ENCODE peak calls at places on chromosomes 1 and 21, in five cellular contexts. N is fibroblast of lung; M is T47D; L is left cardiac atrium; V is stimulated activated CD4-positive, alpha-beta T cell treated with anti-CD3 and anti-CD28 coated beads, TNF-alpha, amount 100 ng/mL, for 4 hours. D is an unnamed sample.

GRCh38 chr1:47558601-47559593 is 121.1 kb downstream of the FOXD2 start:
- DNase-seq in M (peak; percentile 39), V (no peak), L (no peak), N (no peak), D (no peak)

GRCh38 chr1:17347769-17348592 is 24.0 kb upstream of the PADI6 start:
- DNase-seq in N (peak; percentile 19), L (no peak), V (no peak), M (no peak), D (peak; percentile 49)

GRCh38 chr1:40058097-40058452 is 17.5 kb downstream of the CAP1 start:
- DNase-seq in N (no peak), V (no peak), M (no peak), L (no peak), D (no peak)

GRCh38 chr1:10889628-10890353 is 93.3 kb upstream of the CASZ1 start:
- DNase-seq in L (no peak), V (no peak), M (no peak), N (no peak), D (no peak)

GRCh38 chr1:67576474-67576873 is 108.5 kb upstream of the GADD45A start:
- DNase-seq in V (no peak), L (no peak), M (no peak), N (no peak), D (no peak)

GRCh38 chr21:35927262-35927661 is 133.1 kb downstream of the SETD4 start:
- DNase-seq in L (no peak), M (no peak), N (no peak), V (no peak), D (no peak)

GRCh38 chr1:52158218-52158617 is 16.3 kb downstream of the ZFYVE9 start:
- DNase-seq in V (no peak), L (no peak), N (no peak), M (no peak), D (no peak)

GRCh38 chr21:28253378-28253777 is 739.3 kb downstream of the LTN1 start:
- DNase-seq in L (no peak), N (peak; percentile 39), M (no peak), V (no peak), D (peak; percentile 76)

GRCh38 chr1:225990705-225991464 is 8.3 kb downstream of the SDE2 start:
- DNase-seq in L (no peak), M (no peak), V (no peak), N (no peak), D (no peak)

GRCh38 chr1:49356594-49356993 is 579.9 kb upstream of the BEND5 start:
- DNase-seq in M (no peak), V (no peak), L (no peak), N (no peak), D (no peak)

GRCh38 chr1:2174348-2175054 is 20.1 kb downstream of the FAAP20 start:
- DNase-seq in L (peak; percentile 63), V (no peak), M (peak; percentile 57), N (peak; percentile 58), D (peak; percentile 52)

GRCh38 chr21:45204395-45204794 is 83.3 kb downstream of the POFUT2 start:
- DNase-seq in V (no peak), L (no peak), N (no peak), M (no peak), D (no peak)

GRCh38 chr1:171142451-171143121 is 42.5 kb upstream of the FMO2 start:
- DNase-seq in V (no peak), L (peak; percentile 26), N (peak; percentile 92), M (peak; percentile 54), D (peak; percentile 49)

GRCh38 chr1:160876311-160876710 is 8.7 kb downstream of the ITLN1 start:
- DNase-seq in L (no peak), N (no peak), M (no peak), V (no peak), D (no peak)

GRCh38 chr1:64536836-64537490 is 67.0 kb downstream of the CACHD1 start:
- DNase-seq in L (no peak), M (no peak), N (no peak), V (no peak), D (no peak)

GRCh38 chr1:90144820-90145219 is 149.9 kb downstream of the ZNF326 start:
- DNase-seq in N (no peak), M (no peak), V (no peak), L (no peak), D (no peak)

GRCh38 chr1:53069663-53070327 is 7.8 kb downstream of the PODN start:
- DNase-seq in N (no peak), M (no peak), L (peak; percentile 15), V (no peak), D (no peak)

GRCh38 chr1:227280836-227281235 is 37.5 kb downstream of the CDC42BPA start:
- DNase-seq in L (no peak), V (no peak), N (no peak), M (no peak), D (no peak)

GRCh38 chr1:40903106-40903505 is 40.9 kb upstream of the CITED4 start:
- DNase-seq in M (no peak), L (no peak), N (no peak), V (no peak), D (no peak)

GRCh38 chr1:14142397-14143095 is 442.6 kb downstream of the PRDM2 start:
- DNase-seq in M (no peak), N (no peak), L (no peak), V (no peak), D (no peak)

GRCh38 chr21:32572574-32573420 is 12.5 kb downstream of the TCP10L start:
- DNase-seq in L (no peak), M (peak; percentile 59), V (no peak), N (no peak), D (no peak)

GRCh38 chr1:206931709-206932108 is 10.0 kb upstream of the FCMR start:
- DNase-seq in L (no peak), M (no peak), V (no peak), N (no peak), D (no peak)

GRCh38 chr1:210293191-210293607 is 35.5 kb upstream of the HHAT start:
- DNase-seq in V (no peak), N (peak; percentile 96), L (peak; percentile 80), M (peak; percentile 30), D (no peak)

GRCh38 chr1:218182455-218182854 is 102.6 kb upstream of the RRP15 start:
- DNase-seq in L (no peak), M (no peak), V (no peak), N (no peak), D (no peak)

GRCh38 chr1:213110349-213111300 is 59.6 kb downstream of the RPS6KC1 start:
- DNase-seq in L (no peak), M (no peak), N (no peak), V (no peak), D (no peak)